ENCODE peak calls at places on chromosomes 13 and 19, in six cellular contexts. One of them, this sample, is unnamed.

GRCh38 chr19:28687296-28687695 is 525.7 kb downstream of the UQCRFS1 start:
- DNase-seq in H9: no peak
- DNase-seq in A172: no peak
- DNase-seq in NCI-H1436: no peak
- DNase-seq in effector memory CD4-positive, alpha-beta T cell: no peak
- DNase-seq in AG08395: no peak
- DNase-seq in this sample: no peak

GRCh38 chr19:24099829-24100228 is 12.8 kb downstream of the ZNF254 start:
- DNase-seq in H9: no peak
- DNase-seq in A172: no peak
- DNase-seq in NCI-H1436: no peak
- DNase-seq in effector memory CD4-positive, alpha-beta T cell: no peak
- DNase-seq in AG08395: no peak
- DNase-seq in this sample: no peak

GRCh38 chr19:17932485-17933338 is at the start of gene CCDC124:
- DNase-seq in H9: peak
- DNase-seq in A172: peak
- DNase-seq in NCI-H1436: peak
- DNase-seq in effector memory CD4-positive, alpha-beta T cell: peak
- DNase-seq in AG08395: peak
- DNase-seq in this sample: peak

GRCh38 chr19:58325623-58326022 is 1.2 kb upstream of the ZSCAN22 start:
- DNase-seq in H9: no peak
- DNase-seq in A172: no peak
- DNase-seq in NCI-H1436: no peak
- DNase-seq in effector memory CD4-positive, alpha-beta T cell: no peak
- DNase-seq in AG08395: no peak
- DNase-seq in this sample: no peak

GRCh38 chr13:100497394-100497793 is 91.2 kb downstream of the GGACT start:
- DNase-seq in H9: no peak
- DNase-seq in A172: peak
- DNase-seq in NCI-H1436: no peak
- DNase-seq in effector memory CD4-positive, alpha-beta T cell: no peak
- DNase-seq in AG08395: peak
- DNase-seq in this sample: no peak

GRCh38 chr19:5967994-5968430 is 9.9 kb downstream of the RANBP3 start:
- DNase-seq in H9: peak
- DNase-seq in A172: peak
- DNase-seq in NCI-H1436: no peak
- DNase-seq in effector memory CD4-positive, alpha-beta T cell: peak
- DNase-seq in AG08395: peak
- DNase-seq in this sample: peak

GRCh38 chr19:6452223-6452614 is 7.4 kb downstream of the SLC25A23 start:
- DNase-seq in H9: no peak
- DNase-seq in A172: no peak
- DNase-seq in NCI-H1436: no peak
- DNase-seq in effector memory CD4-positive, alpha-beta T cell: no peak
- DNase-seq in AG08395: no peak
- DNase-seq in this sample: no peak

GRCh38 chr19:13115936-13116281 is 631 bp downstream of the TRMT1 start:
- DNase-seq in H9: peak
- DNase-seq in A172: no peak
- DNase-seq in NCI-H1436: no peak
- DNase-seq in effector memory CD4-positive, alpha-beta T cell: no peak
- DNase-seq in AG08395: no peak
- DNase-seq in this sample: no peak

GRCh38 chr19:44808463-44809371 is at the start of gene BCAM:
- DNase-seq in H9: peak
- DNase-seq in A172: peak
- DNase-seq in NCI-H1436: no peak
- DNase-seq in effector memory CD4-positive, alpha-beta T cell: no peak
- DNase-seq in AG08395: peak
- DNase-seq in this sample: peak

GRCh38 chr19:6773323-6773931 is 919 bp downstream of the VAV1 start:
- DNase-seq in H9: peak
- DNase-seq in A172: no peak
- DNase-seq in NCI-H1436: no peak
- DNase-seq in effector memory CD4-positive, alpha-beta T cell: peak
- DNase-seq in AG08395: no peak
- DNase-seq in this sample: peak

GRCh38 chr13:52760078-52760477 is 20.5 kb upstream of the CNMD start:
- DNase-seq in H9: no peak
- DNase-seq in A172: no peak
- DNase-seq in NCI-H1436: no peak
- DNase-seq in effector memory CD4-positive, alpha-beta T cell: no peak
- DNase-seq in AG08395: no peak
- DNase-seq in this sample: no peak

GRCh38 chr13:111233080-111233479 is 87.4 kb upstream of the TEX29 start:
- DNase-seq in H9: no peak
- DNase-seq in A172: no peak
- DNase-seq in NCI-H1436: no peak
- DNase-seq in effector memory CD4-positive, alpha-beta T cell: no peak
- DNase-seq in AG08395: no peak
- DNase-seq in this sample: no peak

GRCh38 chr13:20431687-20432384 is 93.8 kb downstream of the CRYL1 start:
- DNase-seq in H9: no peak
- DNase-seq in A172: no peak
- DNase-seq in NCI-H1436: no peak
- DNase-seq in effector memory CD4-positive, alpha-beta T cell: no peak
- DNase-seq in AG08395: no peak
- DNase-seq in this sample: no peak

GRCh38 chr19:54172764-54173699 is at the start of gene TMC4:
- DNase-seq in H9: peak
- DNase-seq in A172: peak
- DNase-seq in NCI-H1436: peak
- DNase-seq in effector memory CD4-positive, alpha-beta T cell: no peak
- DNase-seq in AG08395: no peak
- DNase-seq in this sample: peak

GRCh38 chr13:28313579-28313978 is 175.2 kb downstream of the PAN3 start:
- DNase-seq in H9: no peak
- DNase-seq in A172: peak
- DNase-seq in NCI-H1436: no peak
- DNase-seq in effector memory CD4-positive, alpha-beta T cell: no peak
- DNase-seq in AG08395: no peak
- DNase-seq in this sample: no peak

GRCh38 chr13:80341098-80341701 is at the start of gene SPRY2:
- DNase-seq in H9: peak
- DNase-seq in A172: peak
- DNase-seq in NCI-H1436: peak
- DNase-seq in effector memory CD4-positive, alpha-beta T cell: no peak
- DNase-seq in AG08395: peak
- DNase-seq in this sample: peak

GRCh38 chr19:2567580-2567979 is 91.7 kb downstream of the GADD45B start:
- DNase-seq in H9: no peak
- DNase-seq in A172: no peak
- DNase-seq in NCI-H1436: no peak
- DNase-seq in effector memory CD4-positive, alpha-beta T cell: no peak
- DNase-seq in AG08395: no peak
- DNase-seq in this sample: peak

This sample was measured in right cardiac atrium.